ENCODE peak calls at places on chromosomes 4 and X, in five cellular contexts. A is lower lobe of right lung; Z is AG09309; F is CD4-positive, alpha-beta memory T cell; W is astrocyte. E is an unnamed sample.

GRCh38 chr4:17166954-17167353 is 268.5 kb upstream of the LDB2 start:
- DNase-seq in A (no peak), Z (no peak), F (no peak), W (peak; percentile 46), E (no peak)

GRCh38 chr4:171186700-171187099 is 626.5 kb upstream of the GALNTL6 start:
- DNase-seq in A (no peak), Z (no peak), F (no peak), W (no peak), E (no peak)

GRCh38 chr4:5156677-5157076 is 105.4 kb downstream of the STK32B start:
- DNase-seq in A (no peak), Z (no peak), F (no peak), W (no peak), E (no peak)

GRCh38 chr4:177308125-177308524 is 1.5 kb upstream of the NEIL3 start:
- DNase-seq in A (no peak), Z (peak; percentile 79), F (no peak), W (peak; percentile 83), E (no peak)

GRCh38 chr4:153137677-153138630 is 66.3 kb upstream of the TRIM2 start:
- DNase-seq in A (no peak), Z (no peak), F (no peak), W (no peak), E (no peak)

GRCh38 chrX:83535417-83536244 is 27.5 kb downstream of the POU3F4 start:
- DNase-seq in A (no peak), Z (no peak), F (no peak), W (peak; percentile 3), E (no peak)

GRCh38 chrX:22629105-22629725 is 356.5 kb downstream of the CBLL2 start:
- DNase-seq in A (no peak), Z (no peak), F (no peak), W (peak; percentile 77), E (no peak)

GRCh38 chr4:15883611-15884243 is 54.8 kb downstream of the FGFBP1 start:
- DNase-seq in A (no peak), Z (no peak), F (no peak), W (no peak), E (no peak)

GRCh38 chrX:43868791-43869190 is 13.5 kb downstream of the MAOB start:
- DNase-seq in A (no peak), Z (no peak), F (no peak), W (peak; percentile 42), E (no peak)

GRCh38 chr4:95388911-95389310 is 159.9 kb downstream of the UNC5C start:
- DNase-seq in A (no peak), Z (no peak), F (no peak), W (peak; percentile 19), E (no peak)

GRCh38 chrX:120428309-120428708 is 40.8 kb downstream of the LAMP2 start:
- DNase-seq in A (no peak), Z (no peak), F (peak; percentile 6), W (no peak), E (no peak)

GRCh38 chr4:25320374-25321172 is 8.0 kb downstream of the ZCCHC4 start:
- DNase-seq in A (no peak), Z (peak; percentile 49), F (no peak), W (peak; percentile 85), E (no peak)

GRCh38 chrX:63754141-63754859 is 30.7 kb downstream of the ARHGEF9 start:
- DNase-seq in A (no peak), Z (no peak), F (peak; percentile 39), W (peak; percentile 18), E (peak; percentile 0)

GRCh38 chr4:153113061-153113837 is 91.0 kb upstream of the TRIM2 start:
- DNase-seq in A (no peak), Z (peak; percentile 80), F (no peak), W (peak; percentile 95), E (no peak)

GRCh38 chr4:136036744-136037143 is 1495.5 kb downstream of the PCDH18 start:
- DNase-seq in A (no peak), Z (no peak), F (no peak), W (peak; percentile 74), E (no peak)

GRCh38 chrX:267771-268261 is 13.4 kb upstream of the PLCXD1 start:
- DNase-seq in A (peak; percentile 44), Z (no peak), F (no peak), W (no peak), E (no peak)

GRCh38 chrX:82765806-82766205 is 742.3 kb upstream of the POU3F4 start:
- DNase-seq in A (no peak), Z (no peak), F (no peak), W (no peak), E (no peak)

GRCh38 chrX:48025561-48025960 is 18.8 kb downstream of the SPACA5 start:
- DNase-seq in A (no peak), Z (no peak), F (peak; percentile 47), W (peak; percentile 20), E (no peak)

GRCh38 chr4:54041100-54041499 is 23.3 kb downstream of the CHIC2 start:
- DNase-seq in A (no peak), Z (no peak), F (no peak), W (no peak), E (no peak)

GRCh38 chr4:71259911-71260331 is 78.9 kb upstream of the SLC4A4 start:
- DNase-seq in A (no peak), Z (no peak), F (no peak), W (peak; percentile 27), E (no peak)

GRCh38 chr4:124738994-124739393 is 26.5 kb upstream of the ANKRD50 start:
- DNase-seq in A (no peak), Z (no peak), F (no peak), W (no peak), E (no peak)

GRCh38 chr4:17957689-17958088 is 63.9 kb downstream of the LCORL start:
- DNase-seq in A (no peak), Z (no peak), F (no peak), W (peak; percentile 30), E (no peak)

GRCh38 chrX:145843196-145843595 is 25.6 kb downstream of the SLITRK2 start:
- DNase-seq in A (no peak), Z (no peak), F (no peak), W (no peak), E (no peak)

GRCh38 chr4:108240356-108240755 is 71.6 kb upstream of the LEF1 start:
- DNase-seq in A (no peak), Z (no peak), F (no peak), W (peak; percentile 86), E (no peak)

GRCh38 chr4:87073187-87073569 is 138.4 kb downstream of the AFF1 start:
- DNase-seq in A (no peak), Z (no peak), F (no peak), W (no peak), E (no peak)

GRCh38 chr4:187478292-187479205 is 517.0 kb upstream of the ZFP42 start:
- DNase-seq in A (no peak), Z (peak; percentile 75), F (no peak), W (peak; percentile 84), E (no peak)
- H3K4me3 ChIP-seq in A (no peak overlapping the region), Z (no peak overlapping the region), F (no peak overlapping the region), W (peak overlapping the region; percentile 23), E (no peak overlapping the region)

GRCh38 chr4:98476891-98477290 is 181.5 kb downstream of the TSPAN5 start:
- DNase-seq in A (no peak), Z (no peak), F (no peak), W (no peak), E (no peak)

GRCh38 chr4:98470366-98470765 is 188.0 kb downstream of the TSPAN5 start:
- DNase-seq in A (no peak), Z (no peak), F (no peak), W (no peak), E (no peak)

GRCh38 chr4:98470831-98471230 is 187.6 kb downstream of the TSPAN5 start:
- DNase-seq in A (no peak), Z (peak; percentile 85), F (no peak), W (peak; percentile 96), E (no peak)

GRCh38 chr4:98473046-98473445 is 185.4 kb downstream of the TSPAN5 start:
- DNase-seq in A (no peak), Z (no peak), F (no peak), W (no peak), E (no peak)

GRCh38 chr4:98474408-98474844 is 184.0 kb downstream of the TSPAN5 start:
- DNase-seq in A (no peak), Z (peak; percentile 46), F (no peak), W (peak; percentile 78), E (no peak)
- H3K4me3 ChIP-seq in A (no peak overlapping the region), Z (no peak overlapping the region), F (no peak overlapping the region), W (no peak overlapping the region), E (no peak overlapping the region)

GRCh38 chr4:119040261-119040660 is 95.4 kb upstream of the MYOZ2 start:
- DNase-seq in A (no peak), Z (no peak), F (no peak), W (peak; percentile 18), E (no peak)
- H3K4me3 ChIP-seq in A (no peak overlapping the region), Z (no peak overlapping the region), F (no peak overlapping the region), W (no peak overlapping the region), E (no peak overlapping the region)

GRCh38 chrX:70479197-70479969 is 34.7 kb downstream of the DLG3 start:
- DNase-seq in A (no peak), Z (peak; percentile 44), F (no peak), W (peak; percentile 68), E (no peak)
- H3K4me3 ChIP-seq in A (no peak overlapping the region), Z (no peak overlapping the region), F (no peak overlapping the region), W (peak overlapping the region; percentile 47), E (no peak overlapping the region)

GRCh38 chr4:73839071-73839470 is 2.6 kb downstream of the CXCL6 start:
- DNase-seq in A (no peak), Z (no peak), F (no peak), W (no peak), E (no peak)
- H3K4me3 ChIP-seq in A (no peak overlapping the region), Z (no peak overlapping the region), F (no peak overlapping the region), W (no peak overlapping the region), E (no peak overlapping the region)

GRCh38 chrX:23901805-23902204 is 5.9 kb downstream of the APOO start:
- DNase-seq in A (no peak), Z (no peak), F (peak; percentile 46), W (peak; percentile 54), E (no peak)

GRCh38 chrX:23898412-23898959 is 9.3 kb downstream of the APOO start:
- DNase-seq in A (no peak), Z (no peak), F (no peak), W (peak; percentile 58), E (no peak)

GRCh38 chrX:23901065-23901464 is 6.7 kb downstream of the APOO start:
- DNase-seq in A (no peak), Z (no peak), F (no peak), W (peak; percentile 84), E (no peak)

GRCh38 chrX:23902419-23902818 is 5.3 kb downstream of the APOO start:
- DNase-seq in A (no peak), Z (no peak), F (peak; percentile 33), W (peak; percentile 30), E (no peak)

DNA sequence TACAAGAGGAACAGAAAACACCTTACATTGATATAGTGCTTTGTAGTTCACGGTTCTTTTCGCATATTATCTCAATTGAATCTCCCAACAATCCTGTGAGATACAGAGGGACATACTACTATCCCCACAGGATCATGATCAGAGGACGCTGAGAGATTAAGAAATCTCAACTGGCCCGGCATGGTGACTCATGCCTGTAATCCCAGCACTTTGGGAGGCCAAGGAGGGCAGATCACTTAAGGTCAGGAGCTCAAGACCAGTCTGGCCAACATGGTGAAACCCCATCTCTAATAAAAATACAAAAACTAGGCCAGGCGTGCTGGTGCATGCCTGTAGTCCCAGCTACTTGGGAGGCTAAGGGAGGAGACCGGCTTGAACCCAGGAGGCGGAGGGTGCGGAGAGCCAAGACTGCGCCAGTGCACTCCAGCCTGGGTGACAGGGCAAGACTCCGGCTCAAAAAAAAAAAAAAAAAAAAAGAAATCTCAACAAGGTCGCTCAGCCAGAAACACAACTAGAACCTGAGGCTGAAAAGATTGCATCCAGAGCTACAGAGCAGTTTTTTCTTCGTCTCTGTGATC is 7.4 kb downstream of the APOO start:
- DNase-seq in A (no peak), Z (no peak), F (no peak), W (no peak), E (no peak)
- H3K4me3 ChIP-seq in A (no peak overlapping the region), Z (no peak overlapping the region), F (no peak overlapping the region), W (no peak overlapping the region), E (no peak overlapping the region)

GRCh38 chr4:173398251-173398650 is 665 bp downstream of the SCRG1 start:
- DNase-seq in A (no peak), Z (no peak), F (no peak), W (no peak), E (no peak)
- H3K4me3 ChIP-seq in A (no peak overlapping the region), Z (no peak overlapping the region), F (no peak overlapping the region), W (no peak overlapping the region), E (no peak overlapping the region)